ENCODE peak calls at places on chromosomes 13 and 19, in nine cellular contexts. X is tibial nerve, P is suprapubic skin, I is ovary, A is heart left ventricle, Y is breast epithelium, B is IMR-90, S is right lobe of liver, O is sigmoid colon. V is an unnamed sample.

GRCh38 chr19:12838893-12839656 is 760 bp downstream of the MAST1 start:
- DNase-seq in I (no peak), O (no peak), A (no peak), X (no peak), S (no peak), Y (no peak), P (no peak), B (no peak), V (no peak)

GRCh38 chr19:642755-643727 is 3.4 kb downstream of the FGF22 start:
- DNase-seq in Y (no peak), I (peak; percentile 73), S (peak; percentile 17), P (no peak), X (no peak), O (no peak), B (no peak), A (no peak), V (no peak)

GRCh38 chr13:64029343-64030093 is 2613.9 kb upstream of the PCDH20 start:
- DNase-seq in X (no peak), S (no peak), Y (no peak), A (no peak), I (no peak), P (no peak), O (no peak), B (no peak), V (no peak)

GRCh38 chr13:83765796-83766195 is 116.5 kb downstream of the SLITRK1 start:
- DNase-seq in Y (no peak), B (no peak), O (no peak), P (no peak), I (no peak), A (no peak), S (no peak), X (no peak), V (no peak)

GRCh38 chr13:30736461-30736860 is 1.1 kb downstream of the ALOX5AP start:
- DNase-seq in I (no peak), O (no peak), P (no peak), A (no peak), B (no peak), Y (no peak), S (no peak), X (no peak), V (no peak)

GRCh38 chr13:73702419-73703071 is 431.7 kb downstream of the KLF12 start:
- DNase-seq in A (no peak), I (no peak), O (no peak), B (no peak), P (no peak), Y (no peak), X (no peak), S (no peak), V (no peak)

GRCh38 chr13:75357576-75358295 is 124.2 kb downstream of the TBC1D4 start:
- DNase-seq in Y (no peak), P (no peak), A (peak; percentile 29), B (peak; percentile 68), S (peak; percentile 30), O (no peak), X (no peak), I (no peak), V (peak; percentile 32)

GRCh38 chr13:109100705-109101104 is 471.3 kb downstream of the MYO16 start:
- DNase-seq in X (no peak), O (no peak), B (no peak), Y (peak; percentile 39), A (no peak), S (no peak), I (no peak), P (no peak), V (no peak)

GRCh38 chr13:44437356-44438233 is 64.0 kb downstream of the SERP2 start:
- DNase-seq in B (peak; percentile 63), I (no peak), A (no peak), X (no peak), S (no peak), Y (no peak), O (no peak), P (no peak), V (no peak)

DNA sequence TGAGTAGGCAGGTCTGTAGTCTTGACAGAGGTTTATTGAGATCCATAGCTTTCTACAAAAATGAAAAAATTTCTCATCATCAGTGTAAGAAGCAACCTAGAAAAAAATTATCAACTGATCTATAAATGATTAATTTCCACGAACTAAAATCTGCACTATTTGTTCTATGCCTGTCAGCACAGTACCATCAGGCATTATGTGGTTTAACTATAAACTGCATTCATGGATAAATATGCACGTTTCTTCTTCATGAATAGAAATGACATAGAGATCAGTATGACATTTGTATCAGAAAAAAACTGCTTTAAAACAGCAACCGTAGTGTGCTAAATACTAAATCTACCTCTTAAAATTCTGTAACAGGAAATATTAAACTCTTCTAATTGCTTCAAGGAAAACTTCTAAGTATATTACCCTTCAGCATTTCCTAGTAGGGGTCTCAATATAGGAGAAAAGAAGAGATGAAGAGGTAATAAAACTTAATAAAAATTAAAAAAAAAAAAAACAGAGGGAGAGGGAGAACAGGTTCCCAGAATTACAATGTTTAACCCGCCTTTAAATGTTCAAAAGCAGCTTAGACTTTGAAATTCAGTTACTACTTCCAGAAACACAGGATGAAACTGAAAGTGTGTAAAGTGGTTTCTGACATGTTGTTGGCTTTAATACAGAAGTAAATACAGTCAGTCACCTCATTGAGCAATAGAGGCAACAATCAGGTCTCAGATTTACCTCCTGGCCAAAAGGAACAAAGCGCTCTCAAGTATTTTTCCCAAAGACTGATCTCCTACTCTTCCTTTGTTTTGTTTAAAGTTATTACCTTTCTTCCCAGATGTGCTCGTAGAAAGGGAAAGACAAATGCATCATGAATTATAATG is 144.4 kb downstream of the DIAPH3 start:
- DNase-seq in Y (no peak), P (no peak), X (no peak), I (no peak), S (no peak), B (peak; percentile 40), O (no peak), A (no peak), V (no peak)
- TF ChIP-seq POLR2A in Y (no peak), P (no peak), X (no peak), I (no peak), S (no peak), B (no peak), O (no peak), A (no peak), V (no peak)

DNA sequence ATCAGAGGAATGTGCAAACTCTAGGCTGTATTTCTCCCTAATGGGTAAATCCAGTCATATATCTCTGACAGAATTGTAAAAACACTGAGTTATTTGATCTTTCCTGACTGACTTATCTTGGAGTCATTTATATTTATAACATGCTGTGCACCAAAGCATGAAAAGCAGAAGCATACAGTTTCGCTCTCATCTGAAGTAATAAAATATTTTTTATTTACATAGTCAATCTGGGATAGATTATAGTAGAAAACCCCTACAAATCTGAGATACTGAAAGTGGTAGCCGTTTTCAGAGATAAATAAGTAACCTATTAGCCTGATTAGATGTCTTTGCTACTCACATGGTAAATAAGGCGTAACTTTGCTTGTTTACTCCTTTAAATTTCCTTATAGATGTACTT is 35.0 kb downstream of the LRCH1 start:
- DNase-seq in I (no peak), A (no peak), P (no peak), B (no peak), O (no peak), S (no peak), X (no peak), Y (no peak), V (no peak)
- H3K4me1 ChIP-seq in I (peaks cover 2% of the 10 kb centered on the region), A (peaks cover 61% of the 10 kb centered on the region), P (peaks cover 23% of the 10 kb centered on the region), B (peaks cover 4% of the 10 kb centered on the region), O (no peaks in the 10 kb centered on the region), S (no peaks in the 10 kb centered on the region), X (peaks cover 54% of the 10 kb centered on the region), Y (no peaks in the 10 kb centered on the region), V (peaks cover 39% of the 10 kb centered on the region)

GRCh38 chr19:51368366-51369282 is at the start of gene CLDND2:
- DNase-seq in B (no peak), P (no peak), Y (no peak), A (no peak), S (no peak), O (no peak), X (no peak), I (peak; percentile 44), V (no peak)

GRCh38 chr19:51365211-51366049 is 758 bp downstream of the ETFB start:
- DNase-seq in O (peak; percentile 73), X (no peak), A (no peak), Y (no peak), P (no peak), S (peak; percentile 57), B (peak; percentile 53), I (peak; percentile 50), V (peak; percentile 40)

GRCh38 chr19:51364200-51365106 is 1.7 kb downstream of the ETFB start:
- DNase-seq in X (no peak), A (no peak), I (no peak), S (peak; percentile 63), B (no peak), Y (no peak), O (no peak), P (no peak), V (no peak)

GRCh38 chr19:51366050-51366998 is at the start of gene ETFB:
- DNase-seq in I (peak; percentile 97), O (peak; percentile 100), P (peak; percentile 99), Y (peak; percentile 99), X (peak; percentile 98), S (peak; percentile 98), B (peak; percentile 96), A (peak; percentile 99), V (peak; percentile 98)

GRCh38 chr19:51366999-51367564 is 894 bp upstream of the ETFB start:
- DNase-seq in O (no peak), Y (no peak), I (peak; percentile 73), P (no peak), X (no peak), B (no peak), A (peak; percentile 31), S (peak; percentile 58), V (no peak)
- TF ChIP-seq POLR2A in O (peak; percentile 82), Y (peak; percentile 77), I (peak; percentile 94), P (peak; percentile 14), X (peak; percentile 99), B (peak; percentile 15), A (peak; percentile 64), S (peak; percentile 84), V (peak; percentile 88)

DNA sequence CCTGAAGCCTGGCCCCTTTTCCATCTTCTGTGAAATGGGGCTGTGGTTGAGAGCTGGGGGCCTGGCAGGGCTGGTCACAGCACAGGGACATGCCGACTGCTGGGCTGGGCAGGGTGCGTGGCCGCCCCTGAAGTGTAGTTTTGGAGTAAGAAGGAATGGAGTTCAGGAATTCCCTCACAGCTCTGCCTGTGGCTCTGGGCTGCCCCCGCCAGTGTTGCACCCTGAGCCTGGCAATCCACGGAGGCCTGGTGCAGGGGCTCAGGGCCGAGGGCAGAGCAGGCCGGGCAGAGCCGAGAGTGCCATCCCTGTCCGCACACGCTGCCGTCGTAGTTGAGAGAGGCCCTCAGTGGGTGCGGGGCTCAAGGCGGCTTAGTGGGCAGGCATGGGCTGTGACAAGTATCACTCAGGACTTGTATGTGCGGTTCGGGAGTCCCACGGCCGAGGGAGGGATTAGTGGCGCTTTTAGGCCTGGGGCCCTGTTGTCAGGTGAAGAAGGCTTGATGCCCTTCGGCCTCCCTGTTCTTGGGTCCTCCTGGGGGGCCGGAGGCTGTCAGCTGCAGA is 9.7 kb downstream of the SPPL2B start:
- DNase-seq in P (no peak), A (no peak), O (no peak), X (no peak), S (no peak), I (no peak), Y (no peak), B (no peak), V (no peak)
- H3K4me1 ChIP-seq in P (peaks cover 23% of the 10 kb centered on the region), A (peaks cover 4% of the 10 kb centered on the region), O (no peaks in the 10 kb centered on the region), X (peaks cover 31% of the 10 kb centered on the region), S (no peaks in the 10 kb centered on the region), I (peaks cover 4% of the 10 kb centered on the region), Y (no peaks in the 10 kb centered on the region), B (no peaks in the 10 kb centered on the region), V (peaks cover 21% of the 10 kb centered on the region)

DNA sequence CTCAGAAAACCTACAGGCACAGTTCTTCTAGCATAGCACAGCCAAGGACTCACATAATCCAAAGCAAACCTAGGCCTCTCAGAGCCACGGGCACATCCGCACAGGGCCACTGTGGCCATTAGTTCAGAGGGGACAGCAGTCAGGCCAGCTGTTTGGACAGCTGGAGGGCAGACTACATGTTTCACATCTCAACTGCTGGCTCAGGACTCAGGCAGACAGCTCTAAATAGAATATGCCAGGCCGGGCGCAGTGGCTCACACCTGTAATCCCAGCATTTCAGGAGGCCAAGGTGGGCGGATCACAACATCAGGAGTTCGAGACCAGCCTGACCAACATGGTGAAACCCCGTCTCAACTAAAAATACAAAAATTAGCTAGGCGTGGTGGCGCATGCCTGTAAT is 26.8 kb downstream of the SAFB2 start:
- DNase-seq in I (no peak), P (no peak), S (no peak), A (no peak), Y (no peak), O (no peak), B (no peak), X (no peak), V (no peak)
- TF ChIP-seq POLR2A in I (no peak), P (no peak), S (no peak), A (no peak), Y (no peak), O (no peak), B (no peak), X (no peak), V (no peak)